ENCODE peak calls at places on chromosomes 3 and 15, in nine cellular contexts. J is fibroblast of the aortic adventitia, V is activated B cell treated with CpG ODN at 0.5 μM for 24 hours, C is upper lobe of right lung, I is nephron progenitor cell, M is psoas muscle, X is sigmoid colon, N is heart left ventricle, Y is lung. S is an unnamed sample.

GRCh38 chr3:168034152-168034928 is 61.4 kb downstream of the GOLIM4 start:
- DNase-seq in N (peak), X (no peak), C (no peak), M (no peak), Y (no peak), V (no peak), J (peak), I (no peak), S (peak)

GRCh38 chr3:195110647-195111321 is 160.2 kb downstream of the XXYLT1 start:
- DNase-seq in Y (no peak), J (peak), X (peak), N (peak), C (peak), I (no peak), M (no peak), V (no peak), S (no peak)

GRCh38 chr3:87084868-87085267 is 93.9 kb upstream of the VGLL3 start:
- DNase-seq in I (no peak), C (no peak), Y (no peak), X (no peak), J (no peak), N (no peak), V (no peak), M (no peak), S (peak)

GRCh38 chr3:141011511-141012262 is 39.5 kb upstream of the SPSB4 start:
- DNase-seq in Y (peak), I (peak), X (peak), M (peak), C (peak), V (peak), N (peak), J (peak), S (no peak)

GRCh38 chr3:148727242-148727641 is 29.5 kb downstream of the AGTR1 start:
- DNase-seq in X (no peak), M (no peak), I (peak), V (no peak), J (no peak), Y (no peak), C (no peak), N (peak), S (no peak)

GRCh38 chr3:189588061-189588817 is 43.0 kb upstream of the TP63 start:
- DNase-seq in N (no peak), X (no peak), J (peak), I (no peak), V (no peak), C (no peak), M (no peak), Y (no peak), S (peak)

GRCh38 chr3:183502782-183503181 is 52.7 kb downstream of the KLHL6 start:
- DNase-seq in Y (no peak), I (no peak), N (no peak), M (no peak), J (peak), V (no peak), C (no peak), X (no peak), S (no peak)

GRCh38 chr3:158260392-158260791 is 150.5 kb downstream of the RSRC1 start:
- DNase-seq in I (no peak), V (no peak), X (no peak), N (no peak), M (no peak), Y (no peak), C (no peak), J (no peak), S (no peak)

GRCh38 chr15:90021108-90021507 is 20.0 kb downstream of the ZNF710 start:
- DNase-seq in J (no peak), X (peak), N (no peak), C (no peak), M (no peak), V (no peak), Y (no peak), I (no peak), S (no peak)

GRCh38 chr3:2166552-2166951 is 67.9 kb downstream of the CNTN4 start:
- DNase-seq in M (no peak), C (no peak), J (no peak), V (no peak), Y (no peak), N (no peak), I (no peak), X (no peak), S (no peak)

GRCh38 chr3:46628980-46629379 is 16.7 kb downstream of the FAM240A start:
- DNase-seq in X (no peak), J (peak), Y (no peak), V (no peak), M (no peak), C (no peak), N (no peak), I (no peak), S (no peak)

GRCh38 chr15:75573001-75573400 is 6.1 kb downstream of the PTPN9 start:
- DNase-seq in N (no peak), C (no peak), I (no peak), Y (no peak), M (no peak), J (peak), V (no peak), X (no peak), S (peak)

GRCh38 chr3:186932281-186933181 is 2.2 kb downstream of the ST6GAL1 start:
- DNase-seq in J (peak), M (no peak), V (no peak), Y (no peak), I (no peak), C (no peak), N (peak), X (no peak), S (no peak)

GRCh38 chr3:122941233-122942206 is 86.0 kb downstream of the SEMA5B start:
- DNase-seq in V (no peak), I (no peak), X (no peak), C (no peak), J (no peak), N (no peak), Y (no peak), M (no peak), S (peak)

GRCh38 chr3:195124378-195124985 is 146.5 kb downstream of the XXYLT1 start:
- DNase-seq in M (no peak), X (no peak), N (peak), C (no peak), Y (no peak), V (no peak), I (no peak), J (no peak), S (peak)

GRCh38 chr3:97736928-97737327 is 27.6 kb upstream of the ARL6 start:
- DNase-seq in M (no peak), J (no peak), X (no peak), I (peak), N (no peak), Y (no peak), V (no peak), C (no peak), S (no peak)

GRCh38 chr3:45929042-45929679 is 14.1 kb upstream of the CXCR6 start:
- DNase-seq in J (peak), N (no peak), V (peak), Y (no peak), C (peak), I (peak), X (peak), M (no peak), S (peak)

GRCh38 chr3:61858054-61858453 is 296.7 kb downstream of the PTPRG start:
- DNase-seq in C (no peak), I (no peak), V (no peak), X (no peak), M (no peak), Y (no peak), N (no peak), J (peak), S (peak)

GRCh38 chr3:114454592-114455251 is 160.9 kb downstream of the TIGIT start:
- DNase-seq in I (peak), C (no peak), Y (no peak), V (no peak), M (no peak), X (no peak), J (peak), N (peak), S (no peak)

GRCh38 chr15:98382139-98382538 is 266.2 kb upstream of the IGF1R start:
- DNase-seq in C (no peak), I (no peak), J (no peak), Y (no peak), M (no peak), N (no peak), X (no peak), V (no peak), S (no peak)

GRCh38 chr3:24829011-24829581 is 334.4 kb upstream of the THRB start:
- DNase-seq in M (peak), C (peak), V (no peak), I (peak), J (no peak), N (peak), Y (peak), X (peak), S (peak)

GRCh38 chr15:71458089-71458660 is 342.9 kb downstream of the THSD4 start:
- DNase-seq in C (no peak), J (peak), V (no peak), Y (no peak), X (no peak), M (no peak), I (no peak), N (no peak), S (no peak)

GRCh38 chr15:44489464-44489863 is 47.5 kb upstream of the EIF3J start:
- DNase-seq in M (no peak), C (no peak), J (peak), X (no peak), Y (no peak), V (no peak), I (no peak), N (no peak), S (peak)

GRCh38 chr3:191303596-191303995 is 25.6 kb upstream of the CCDC50 start:
- DNase-seq in X (no peak), N (no peak), C (no peak), J (peak), Y (no peak), I (no peak), M (no peak), V (no peak), S (no peak)

GRCh38 chr15:59587085-59587826 is 24.3 kb upstream of the GCNT3 start:
- DNase-seq in I (no peak), V (no peak), Y (no peak), X (no peak), M (no peak), J (no peak), C (no peak), N (no peak), S (no peak)

GRCh38 chr3:148878073-148878472 is 13.0 kb downstream of the CPA3 start:
- DNase-seq in X (no peak), M (no peak), C (no peak), N (no peak), J (no peak), I (no peak), Y (no peak), V (no peak), S (no peak)

GRCh38 chr15:78438595-78439285 is 724 bp downstream of the IREB2 start:
- DNase-seq in I (peak), V (no peak), Y (no peak), C (no peak), J (peak), N (no peak), M (no peak), X (no peak), S (peak)

GRCh38 chr3:55069950-55070349 is 142.1 kb upstream of the LRTM1 start:
- DNase-seq in C (no peak), N (no peak), M (no peak), V (no peak), X (no peak), J (no peak), I (no peak), Y (no peak), S (no peak)

GRCh38 chr15:26981492-26981891 is 10.5 kb downstream of the GABRG3 start:
- DNase-seq in Y (no peak), N (no peak), J (no peak), C (no peak), X (no peak), M (no peak), I (no peak), V (no peak), S (no peak)

GRCh38 chr15:42131826-42132806 is 24.3 kb downstream of the PLA2G4F start:
- DNase-seq in N (no peak), M (no peak), I (no peak), Y (peak), X (no peak), C (peak), J (no peak), V (no peak), S (peak)

GRCh38 chr3:18223591-18224338 is 201.4 kb downstream of the SATB1 start:
- DNase-seq in J (no peak), N (no peak), X (no peak), V (peak), C (no peak), I (peak), M (no peak), Y (no peak), S (no peak)

DNA sequence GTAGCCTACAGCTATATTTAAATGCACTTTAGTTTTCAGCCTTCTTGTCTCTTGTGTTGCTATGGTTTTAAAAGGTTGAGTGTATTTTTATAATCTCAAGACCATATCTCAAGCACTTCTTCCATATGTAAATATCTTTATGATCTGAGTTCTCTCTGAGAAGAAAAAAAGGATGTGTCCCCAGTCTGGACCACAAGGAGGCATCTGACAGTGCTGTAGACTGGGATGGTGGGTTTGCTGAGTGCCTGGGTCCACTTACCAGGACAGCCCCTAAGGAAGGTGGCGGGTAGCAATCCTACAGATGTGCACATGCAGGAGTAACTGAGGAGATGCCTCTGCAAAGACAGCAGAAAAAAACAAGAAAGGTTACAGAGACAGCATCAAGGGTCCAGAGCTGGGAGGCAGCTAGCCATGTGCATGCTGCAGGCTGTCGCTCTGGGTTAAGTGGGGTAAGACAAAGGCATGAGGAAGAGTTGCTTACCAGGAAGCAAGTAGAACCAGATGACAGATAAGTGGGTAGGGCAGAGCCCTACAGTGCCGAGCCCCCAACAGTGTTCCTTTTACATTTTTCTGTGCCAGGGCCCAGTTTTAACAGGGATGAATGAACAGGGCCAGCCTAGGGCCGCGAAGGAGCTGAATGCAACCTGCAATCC is 70.5 kb upstream of the SNRK start:
- DNase-seq in Y (no peak), V (no peak), J (no peak), I (no peak), C (no peak), X (no peak), M (no peak), N (no peak), S (no peak)
- TF ChIP-seq CTCF in Y (no peak), V (no peak), J (no peak), I (no peak), C (peak), X (no peak), M (no peak), N (no peak), S (no peak)

DNA sequence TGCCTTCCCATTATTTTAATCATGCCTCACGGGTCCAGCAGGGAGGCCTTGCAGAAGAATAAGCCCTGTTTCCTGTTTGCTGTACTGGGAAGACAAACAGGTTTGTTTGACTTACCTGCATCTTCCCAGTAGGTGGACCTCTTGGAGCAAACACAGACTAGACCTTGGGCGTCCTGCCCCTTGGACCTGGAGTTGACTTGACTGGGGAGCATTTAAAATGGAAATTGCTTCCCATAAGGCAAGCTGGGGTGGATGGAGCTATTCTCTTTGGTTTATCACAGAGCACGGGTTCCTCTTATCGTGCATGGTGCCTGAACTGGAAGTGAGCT is 151.4 kb downstream of the RPLP1 start:
- DNase-seq in J (no peak), Y (no peak), C (no peak), M (no peak), I (no peak), X (no peak), N (no peak), V (no peak), S (no peak)
- TF ChIP-seq CTCF in J (no peak), Y (no peak), C (no peak), M (no peak), I (no peak), X (no peak), N (no peak), V (no peak), S (no peak)

DNA sequence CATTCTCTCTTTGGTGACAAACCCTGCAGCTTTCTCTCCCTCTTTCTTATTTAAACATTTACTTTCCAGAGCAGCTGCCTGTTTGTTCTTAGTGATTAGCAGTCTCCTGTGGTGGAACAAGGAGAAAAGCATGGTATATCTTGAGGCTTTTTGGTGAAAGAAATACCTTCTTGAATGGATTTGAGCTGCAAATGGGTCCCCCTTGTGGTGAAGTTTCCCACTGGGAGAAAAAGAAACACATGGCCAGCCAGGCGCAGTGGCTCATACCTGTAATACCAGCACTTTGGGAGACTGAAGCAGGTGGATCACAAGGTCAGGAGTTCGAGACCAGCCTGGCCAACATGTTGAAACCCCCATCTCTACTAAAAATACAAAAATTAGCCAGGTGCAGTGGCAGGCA is 48.3 kb upstream of the ACP3 start:
- DNase-seq in M (no peak), C (no peak), N (no peak), V (no peak), J (peak), Y (no peak), X (no peak), I (no peak), S (no peak)
- TF ChIP-seq CTCF in M (no peak), C (peak), N (no peak), V (no peak), J (peak), Y (no peak), X (no peak), I (no peak), S (peak)

GRCh38 chr3:112734171-112734570 is 93.2 kb upstream of the CCDC80 start:
- DNase-seq in X (no peak), N (no peak), J (peak), Y (no peak), V (no peak), I (no peak), C (no peak), M (no peak), S (no peak)

GRCh38 chr3:112735927-112736326 is 95.0 kb upstream of the CCDC80 start:
- DNase-seq in N (no peak), C (no peak), M (no peak), X (no peak), V (no peak), J (no peak), Y (no peak), I (no peak), S (no peak)

GRCh38 chr3:112734718-112735350 is 93.9 kb upstream of the CCDC80 start:
- DNase-seq in M (no peak), C (no peak), X (peak), Y (peak), J (peak), V (peak), I (peak), N (peak), S (no peak)

GRCh38 chr3:112730210-112730609 is 89.3 kb upstream of the CCDC80 start:
- DNase-seq in V (no peak), I (no peak), C (no peak), X (no peak), J (peak), Y (no peak), N (no peak), M (no peak), S (no peak)
- TF ChIP-seq CTCF in V (no peak), I (no peak), C (no peak), X (no peak), J (peak), Y (no peak), N (no peak), M (no peak), S (no peak)

GRCh38 chr3:44926172-44926571 is 49.8 kb downstream of the ZDHHC3 start:
- DNase-seq in X (peak), Y (no peak), N (no peak), C (no peak), I (no peak), J (no peak), M (no peak), V (no peak), S (no peak)
- TF ChIP-seq CTCF in X (no peak), Y (no peak), N (no peak), C (no peak), I (no peak), J (no peak), M (no peak), V (no peak), S (no peak)

DNA sequence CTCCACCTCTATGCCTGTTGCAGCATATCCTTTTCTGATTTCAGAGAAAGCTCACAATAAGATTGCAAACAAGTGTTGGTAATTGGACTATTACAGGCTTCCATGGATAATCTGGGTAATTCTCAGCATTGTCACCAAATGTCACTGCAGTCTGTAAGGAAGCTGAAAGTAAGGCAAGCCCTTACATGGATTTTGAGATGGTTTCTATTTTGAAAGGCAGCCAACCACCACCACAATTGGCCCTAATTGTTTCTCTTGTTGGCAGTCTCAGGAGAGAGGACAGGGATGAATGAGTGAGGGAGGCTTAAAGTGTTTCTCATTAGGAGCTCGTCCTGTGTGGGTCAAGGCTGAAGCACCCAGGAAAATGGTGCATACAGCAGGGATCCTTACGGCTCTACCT is 879.9 kb downstream of the TUSC7 start:
- DNase-seq in I (no peak), Y (no peak), M (no peak), J (peak), X (no peak), N (no peak), V (no peak), C (no peak), S (no peak)
- TF ChIP-seq CTCF in I (no peak), Y (no peak), M (no peak), J (no peak), X (no peak), N (no peak), V (no peak), C (no peak), S (no peak)

GRCh38 chr3:94990952-94991705 is 928.3 kb downstream of the NSUN3 start:
- DNase-seq in C (no peak), N (no peak), M (no peak), J (no peak), Y (no peak), X (no peak), V (no peak), I (no peak), S (no peak)
- TF ChIP-seq CTCF in C (no peak), N (no peak), M (no peak), J (no peak), Y (no peak), X (no peak), V (no peak), I (no peak), S (no peak)

GRCh38 chr3:52791928-52792327 is 2.7 kb upstream of the ITIH3 start:
- DNase-seq in V (no peak), X (no peak), M (no peak), J (no peak), N (no peak), C (no peak), I (no peak), Y (no peak), S (peak)

GRCh38 chr3:52792961-52793695 is 1.5 kb upstream of the ITIH3 start:
- DNase-seq in C (no peak), J (peak), X (no peak), I (no peak), N (no peak), Y (no peak), M (no peak), V (no peak), S (peak)

GRCh38 chr3:52793702-52794611 is 639 bp upstream of the ITIH3 start:
- DNase-seq in X (no peak), N (no peak), I (no peak), J (no peak), M (no peak), C (no peak), V (no peak), Y (no peak), S (peak)

GRCh38 chr3:52791396-52791795 is 3.2 kb upstream of the ITIH3 start:
- DNase-seq in Y (no peak), X (no peak), M (no peak), I (no peak), J (no peak), C (no peak), V (no peak), N (no peak), S (peak)

GRCh38 chr3:52792413-52792812 is 2.2 kb upstream of the ITIH3 start:
- DNase-seq in M (no peak), C (no peak), Y (no peak), X (no peak), V (no peak), N (no peak), J (no peak), I (no peak), S (no peak)
- TF ChIP-seq CTCF in M (no peak), C (no peak), Y (no peak), X (no peak), V (no peak), N (no peak), J (no peak), I (peak), S (no peak)

S was measured in osteoblast.